ENCODE peak calls at places on chromosomes 6 and 20, in five cellular contexts. Y is H9; V is cardiac fibroblast; S is IMR-90; E is CD8-positive, alpha-beta T cell. J is an unnamed sample.
A peak's percentile ranks its signal among the peaks of the same experiment; 100 is the strongest.

GRCh38 chr6:75530696-75531095 is 37.1 kb upstream of the FILIP1 start:
- DNase-seq in E (no peak), V (peak; percentile 82), Y (no peak), S (peak; percentile 18), J (no peak)

GRCh38 chr6:126228001-126228791 is 111.7 kb upstream of the CENPW start:
- DNase-seq in V (no peak), Y (no peak), S (no peak), E (no peak), J (no peak)

GRCh38 chr6:17591292-17591691 is 8.8 kb upstream of the FAM8A1 start:
- DNase-seq in E (no peak), Y (no peak), S (no peak), V (peak; percentile 3), J (no peak)

GRCh38 chr6:107658920-107659879 is 164.9 kb downstream of the SCML4 start:
- DNase-seq in E (no peak), V (no peak), S (peak; percentile 69), Y (no peak), J (no peak)

GRCh38 chr6:103617642-103618041 is 1242.1 kb downstream of the HACE1 start:
- DNase-seq in E (no peak), V (no peak), Y (no peak), S (no peak), J (no peak)

GRCh38 chr6:127302728-127303675 is 36.3 kb downstream of the RNF146 start:
- DNase-seq in E (no peak), Y (no peak), S (peak; percentile 48), V (peak; percentile 65), J (peak; percentile 42)

GRCh38 chr20:58408603-58409246 is 19.7 kb downstream of the VAPB start:
- DNase-seq in Y (no peak), S (no peak), V (no peak), E (no peak), J (no peak)

GRCh38 chr6:96899019-96899418 is 1.3 kb upstream of the NDUFAF4 start:
- DNase-seq in E (no peak), V (peak; percentile 61), S (peak; percentile 55), Y (no peak), J (no peak)

GRCh38 chr6:1575213-1576041 is 34.3 kb upstream of the FOXC1 start:
- DNase-seq in Y (no peak), V (peak; percentile 60), E (no peak), S (peak; percentile 49), J (no peak)

GRCh38 chr6:157443066-157443800 is 62.2 kb downstream of the ZDHHC14 start:
- DNase-seq in Y (no peak), S (peak; percentile 81), E (no peak), V (peak; percentile 38), J (no peak)

GRCh38 chr20:21548390-21549035 is 34.6 kb upstream of the NKX2-2 start:
- DNase-seq in S (no peak), E (peak; percentile 18), Y (no peak), V (no peak), J (no peak)

GRCh38 chr6:109048176-109048575 is 46.5 kb downstream of the SESN1 start:
- DNase-seq in S (no peak), E (no peak), V (no peak), Y (no peak), J (no peak)

GRCh38 chr6:1865585-1865984 is 255.9 kb downstream of the FOXC1 start:
- DNase-seq in S (no peak), E (no peak), Y (no peak), V (no peak), J (no peak)

GRCh38 chr6:134740473-134741192 is 209.3 kb downstream of the ALDH8A1 start:
- DNase-seq in V (peak; percentile 49), E (no peak), S (peak; percentile 60), Y (no peak), J (no peak)

GRCh38 chr6:160418370-160418769 is 70.2 kb downstream of the SLC22A3 start:
- DNase-seq in E (no peak), Y (no peak), S (no peak), V (no peak), J (no peak)

GRCh38 chr6:24836116-24836515 is 37.4 kb upstream of the ARMH2 start:
- DNase-seq in V (peak; percentile 47), Y (no peak), E (no peak), S (no peak), J (no peak)

GRCh38 chr20:39424923-39425678 is 463.0 kb downstream of the DHX35 start:
- DNase-seq in Y (no peak), S (no peak), E (no peak), V (no peak), J (no peak)

GRCh38 chr20:39433461-39433860 is 471.3 kb downstream of the DHX35 start:
- DNase-seq in E (no peak), V (no peak), Y (no peak), S (no peak), J (no peak)

GRCh38 chr20:39429716-39430115 is 467.6 kb downstream of the DHX35 start:
- DNase-seq in S (no peak), V (no peak), E (no peak), Y (no peak), J (no peak)
- TF ChIP-seq CTCF in S (no peak), V (no peak), E (no peak), Y (peak; percentile 68), J (no peak)

GRCh38 chr6:118808794-118809668 is 84.9 kb upstream of the ASF1A start:
- DNase-seq in Y (no peak), S (no peak), V (peak; percentile 20), E (no peak), J (no peak)
- TF ChIP-seq CTCF in Y (no peak), S (no peak), V (no peak), E (no peak), J (no peak)

DNA sequence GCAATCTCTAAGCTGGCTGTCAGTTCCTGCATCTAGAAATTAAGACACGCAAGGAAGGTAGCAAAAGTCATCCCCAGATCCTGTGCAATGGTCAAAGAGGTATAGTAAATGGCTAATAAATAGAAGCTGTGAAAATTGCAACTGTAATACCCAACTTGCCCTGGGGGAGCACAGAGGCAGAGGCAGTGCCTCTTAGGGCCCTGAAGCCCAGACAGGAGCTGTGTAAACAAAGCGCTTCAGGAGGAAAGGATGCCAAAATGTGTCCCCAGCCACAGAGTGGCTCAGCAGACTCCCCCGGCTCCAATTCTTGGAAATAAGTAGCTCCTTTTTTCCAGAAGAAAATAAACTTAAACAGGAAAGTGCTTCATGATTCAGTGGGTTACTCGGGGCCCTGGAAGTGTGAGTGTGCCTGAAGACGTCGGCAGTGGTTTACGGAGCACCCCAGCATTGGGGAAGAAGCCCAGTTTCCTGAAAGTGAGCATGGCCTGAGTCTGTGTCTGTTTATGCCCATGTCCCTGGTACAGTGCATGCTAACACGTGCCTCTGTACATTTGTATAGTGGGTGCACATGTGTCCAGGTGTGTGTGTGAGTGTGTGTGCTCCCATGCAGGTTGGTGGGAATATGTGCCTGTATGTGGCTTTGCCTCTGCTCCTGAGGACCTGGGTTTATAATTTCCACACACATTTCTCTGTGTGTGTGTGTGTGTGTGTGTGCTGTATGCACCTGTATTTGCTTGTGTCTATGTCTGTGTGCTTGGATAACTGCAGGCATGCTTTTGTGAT is 246.7 kb downstream of the MAFB start:
- DNase-seq in S (no peak), V (peak; percentile 19), E (no peak), Y (peak; percentile 47), J (no peak)
- TF ChIP-seq CTCF in S (no peak), V (no peak), E (no peak), Y (peak; percentile 59), J (no peak)

DNA sequence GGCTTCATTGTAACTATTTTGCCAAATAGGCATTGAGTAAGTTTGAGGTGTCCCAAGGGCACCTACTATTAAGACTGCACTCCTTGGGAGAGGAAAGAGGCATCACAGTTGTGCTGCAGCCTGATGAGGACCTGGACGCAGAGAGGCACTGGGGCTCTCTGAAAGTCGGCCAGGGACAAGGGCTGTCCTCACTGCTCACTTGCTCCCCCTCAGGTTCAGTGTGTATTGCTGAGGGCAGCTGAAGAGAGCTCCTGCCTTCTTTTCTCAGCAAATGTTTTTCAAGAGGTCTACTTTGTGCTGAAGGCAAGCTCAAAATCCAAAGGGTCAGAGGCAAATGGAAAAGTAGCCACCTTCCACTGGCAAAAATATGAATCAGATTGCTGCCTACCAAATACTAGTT is 331.8 kb downstream of the RIMS1 start:
- DNase-seq in E (no peak), S (peak; percentile 38), Y (peak; percentile 84), V (peak; percentile 34), J (no peak)
- TF ChIP-seq CTCF in E (no peak), S (peak; percentile 45), Y (peak; percentile 74), V (peak; percentile 71), J (no peak)